ENCODE peak calls at places on chromosomes 2 and 18, in ten cellular contexts. One of them, this sample, is unnamed.

GRCh38 chr2:207617011-207617671 is 8.1 kb downstream of the METTL21A start:
- DNase-seq in GM23338: peak
- DNase-seq in PC-9: peak
- DNase-seq in SK-N-SH: no peak
- DNase-seq in astrocyte of the spinal cord: peak
- DNase-seq in epithelial cell of esophagus: peak
- DNase-seq in right lobe of liver: no peak
- DNase-seq in heart right ventricle: no peak
- DNase-seq in brain microvascular endothelial cell: peak
- DNase-seq in mucosa of descending colon: no peak
- DNase-seq in this sample: no peak

GRCh38 chr2:121705958-121706357 is 30.7 kb downstream of the NIFK start:
- DNase-seq in GM23338: no peak
- DNase-seq in PC-9: no peak
- DNase-seq in SK-N-SH: no peak
- DNase-seq in astrocyte of the spinal cord: no peak
- DNase-seq in epithelial cell of esophagus: no peak
- DNase-seq in right lobe of liver: no peak
- DNase-seq in heart right ventricle: no peak
- DNase-seq in brain microvascular endothelial cell: no peak
- DNase-seq in mucosa of descending colon: no peak
- DNase-seq in this sample: no peak

GRCh38 chr18:49704334-49704733 is 109.0 kb downstream of the ACAA2 start:
- DNase-seq in GM23338: no peak
- DNase-seq in PC-9: no peak
- DNase-seq in SK-N-SH: no peak
- DNase-seq in astrocyte of the spinal cord: no peak
- DNase-seq in epithelial cell of esophagus: no peak
- DNase-seq in right lobe of liver: no peak
- DNase-seq in heart right ventricle: no peak
- DNase-seq in brain microvascular endothelial cell: no peak
- DNase-seq in mucosa of descending colon: no peak
- DNase-seq in this sample: no peak

GRCh38 chr2:42338567-42339190 is 22.3 kb downstream of the COX7A2L start:
- DNase-seq in GM23338: no peak
- DNase-seq in PC-9: no peak
- DNase-seq in SK-N-SH: no peak
- DNase-seq in astrocyte of the spinal cord: no peak
- DNase-seq in epithelial cell of esophagus: no peak
- DNase-seq in right lobe of liver: no peak
- DNase-seq in heart right ventricle: no peak
- DNase-seq in brain microvascular endothelial cell: no peak
- DNase-seq in mucosa of descending colon: no peak
- DNase-seq in this sample: no peak

GRCh38 chr2:205197468-205198129 is 484.7 kb upstream of the NRP2 start:
- DNase-seq in GM23338: peak
- DNase-seq in PC-9: no peak
- DNase-seq in SK-N-SH: no peak
- DNase-seq in astrocyte of the spinal cord: no peak
- DNase-seq in epithelial cell of esophagus: no peak
- DNase-seq in right lobe of liver: no peak
- DNase-seq in heart right ventricle: no peak
- DNase-seq in brain microvascular endothelial cell: no peak
- DNase-seq in mucosa of descending colon: no peak
- DNase-seq in this sample: no peak

GRCh38 chr2:73297151-73297559 is 3.8 kb upstream of the EGR4 start:
- DNase-seq in GM23338: peak
- DNase-seq in PC-9: no peak
- DNase-seq in SK-N-SH: peak
- DNase-seq in astrocyte of the spinal cord: no peak
- DNase-seq in epithelial cell of esophagus: no peak
- DNase-seq in right lobe of liver: no peak
- DNase-seq in heart right ventricle: no peak
- DNase-seq in brain microvascular endothelial cell: peak
- DNase-seq in mucosa of descending colon: no peak
- DNase-seq in this sample: no peak

GRCh38 chr2:186099772-186100171 is 361.2 kb downstream of the FSIP2 start:
- DNase-seq in GM23338: no peak
- DNase-seq in PC-9: no peak
- DNase-seq in SK-N-SH: no peak
- DNase-seq in astrocyte of the spinal cord: no peak
- DNase-seq in epithelial cell of esophagus: no peak
- DNase-seq in right lobe of liver: no peak
- DNase-seq in heart right ventricle: no peak
- DNase-seq in brain microvascular endothelial cell: no peak
- DNase-seq in mucosa of descending colon: no peak
- DNase-seq in this sample: no peak

GRCh38 chr2:151999058-151999457 is 99.8 kb downstream of the CACNB4 start:
- DNase-seq in GM23338: peak
- DNase-seq in PC-9: peak
- DNase-seq in SK-N-SH: peak
- DNase-seq in astrocyte of the spinal cord: peak
- DNase-seq in epithelial cell of esophagus: peak
- DNase-seq in right lobe of liver: peak
- DNase-seq in heart right ventricle: peak
- DNase-seq in brain microvascular endothelial cell: peak
- DNase-seq in mucosa of descending colon: no peak
- DNase-seq in this sample: peak

GRCh38 chr2:50086450-50086849 is 932.1 kb upstream of the FSHR start:
- DNase-seq in GM23338: no peak
- DNase-seq in PC-9: no peak
- DNase-seq in SK-N-SH: no peak
- DNase-seq in astrocyte of the spinal cord: no peak
- DNase-seq in epithelial cell of esophagus: no peak
- DNase-seq in right lobe of liver: no peak
- DNase-seq in heart right ventricle: no peak
- DNase-seq in brain microvascular endothelial cell: no peak
- DNase-seq in mucosa of descending colon: no peak
- DNase-seq in this sample: no peak

GRCh38 chr18:60421356-60422118 is 49.0 kb upstream of the MC4R start:
- DNase-seq in GM23338: no peak
- DNase-seq in PC-9: no peak
- DNase-seq in SK-N-SH: no peak
- DNase-seq in astrocyte of the spinal cord: no peak
- DNase-seq in epithelial cell of esophagus: no peak
- DNase-seq in right lobe of liver: no peak
- DNase-seq in heart right ventricle: no peak
- DNase-seq in brain microvascular endothelial cell: no peak
- DNase-seq in mucosa of descending colon: peak
- DNase-seq in this sample: no peak

GRCh38 chr18:58297198-58297597 is 253.2 kb downstream of the NEDD4L start:
- DNase-seq in GM23338: no peak
- DNase-seq in PC-9: no peak
- DNase-seq in SK-N-SH: no peak
- DNase-seq in astrocyte of the spinal cord: peak
- DNase-seq in epithelial cell of esophagus: peak
- DNase-seq in right lobe of liver: no peak
- DNase-seq in heart right ventricle: no peak
- DNase-seq in brain microvascular endothelial cell: peak
- DNase-seq in mucosa of descending colon: no peak
- DNase-seq in this sample: peak

GRCh38 chr2:175929850-175930249 is 72.2 kb downstream of the LNPK start:
- DNase-seq in GM23338: no peak
- DNase-seq in PC-9: peak
- DNase-seq in SK-N-SH: no peak
- DNase-seq in astrocyte of the spinal cord: peak
- DNase-seq in epithelial cell of esophagus: peak
- DNase-seq in right lobe of liver: no peak
- DNase-seq in heart right ventricle: no peak
- DNase-seq in brain microvascular endothelial cell: peak
- DNase-seq in mucosa of descending colon: no peak
- DNase-seq in this sample: no peak

GRCh38 chr2:42792583-42793313 is at the start of gene HAAO:
- DNase-seq in GM23338: peak
- DNase-seq in PC-9: no peak
- DNase-seq in SK-N-SH: peak
- DNase-seq in astrocyte of the spinal cord: no peak
- DNase-seq in epithelial cell of esophagus: peak
- DNase-seq in right lobe of liver: no peak
- DNase-seq in heart right ventricle: peak
- DNase-seq in brain microvascular endothelial cell: no peak
- DNase-seq in mucosa of descending colon: peak
- DNase-seq in this sample: no peak

GRCh38 chr18:26865557-26865956 is at the start of gene AQP4:
- DNase-seq in GM23338: peak
- DNase-seq in PC-9: no peak
- DNase-seq in SK-N-SH: no peak
- DNase-seq in astrocyte of the spinal cord: no peak
- DNase-seq in epithelial cell of esophagus: no peak
- DNase-seq in right lobe of liver: no peak
- DNase-seq in heart right ventricle: peak
- DNase-seq in brain microvascular endothelial cell: no peak
- DNase-seq in mucosa of descending colon: no peak
- DNase-seq in this sample: no peak

GRCh38 chr2:117963446-117963845 is 50.4 kb downstream of the CCDC93 start:
- DNase-seq in GM23338: no peak
- DNase-seq in PC-9: no peak
- DNase-seq in SK-N-SH: no peak
- DNase-seq in astrocyte of the spinal cord: no peak
- DNase-seq in epithelial cell of esophagus: no peak
- DNase-seq in right lobe of liver: no peak
- DNase-seq in heart right ventricle: no peak
- DNase-seq in brain microvascular endothelial cell: no peak
- DNase-seq in mucosa of descending colon: no peak
- DNase-seq in this sample: no peak

GRCh38 chr2:3285901-3286645 is 91.5 kb downstream of the EIPR1 start:
- DNase-seq in GM23338: no peak
- DNase-seq in PC-9: no peak
- DNase-seq in SK-N-SH: peak
- DNase-seq in astrocyte of the spinal cord: no peak
- DNase-seq in epithelial cell of esophagus: peak
- DNase-seq in right lobe of liver: no peak
- DNase-seq in heart right ventricle: no peak
- DNase-seq in brain microvascular endothelial cell: no peak
- DNase-seq in mucosa of descending colon: no peak
- DNase-seq in this sample: no peak

GRCh38 chr18:43888601-43889000 is 611.3 kb upstream of the SYT4 start:
- DNase-seq in GM23338: no peak
- DNase-seq in PC-9: no peak
- DNase-seq in SK-N-SH: no peak
- DNase-seq in astrocyte of the spinal cord: no peak
- DNase-seq in epithelial cell of esophagus: no peak
- DNase-seq in right lobe of liver: no peak
- DNase-seq in heart right ventricle: no peak
- DNase-seq in brain microvascular endothelial cell: no peak
- DNase-seq in mucosa of descending colon: no peak
- DNase-seq in this sample: no peak

GRCh38 chr2:85866165-85866659 is 22.6 kb downstream of the ST3GAL5 start:
- DNase-seq in GM23338: no peak
- DNase-seq in PC-9: no peak
- DNase-seq in SK-N-SH: no peak
- DNase-seq in astrocyte of the spinal cord: no peak
- DNase-seq in epithelial cell of esophagus: no peak
- DNase-seq in right lobe of liver: no peak
- DNase-seq in heart right ventricle: no peak
- DNase-seq in brain microvascular endothelial cell: no peak
- DNase-seq in mucosa of descending colon: no peak
- DNase-seq in this sample: no peak
- H3K4me3 ChIP-seq in GM23338: no peak
- H3K4me3 ChIP-seq in PC-9: no peak
- H3K4me3 ChIP-seq in SK-N-SH: no peak
- H3K4me3 ChIP-seq in astrocyte of the spinal cord: no peak
- H3K4me3 ChIP-seq in epithelial cell of esophagus: no peak
- H3K4me3 ChIP-seq in right lobe of liver: no peak
- H3K4me3 ChIP-seq in heart right ventricle: no peak
- H3K4me3 ChIP-seq in brain microvascular endothelial cell: no peak
- H3K4me3 ChIP-seq in mucosa of descending colon: no peak
- H3K4me3 ChIP-seq in this sample: no peak

DNA sequence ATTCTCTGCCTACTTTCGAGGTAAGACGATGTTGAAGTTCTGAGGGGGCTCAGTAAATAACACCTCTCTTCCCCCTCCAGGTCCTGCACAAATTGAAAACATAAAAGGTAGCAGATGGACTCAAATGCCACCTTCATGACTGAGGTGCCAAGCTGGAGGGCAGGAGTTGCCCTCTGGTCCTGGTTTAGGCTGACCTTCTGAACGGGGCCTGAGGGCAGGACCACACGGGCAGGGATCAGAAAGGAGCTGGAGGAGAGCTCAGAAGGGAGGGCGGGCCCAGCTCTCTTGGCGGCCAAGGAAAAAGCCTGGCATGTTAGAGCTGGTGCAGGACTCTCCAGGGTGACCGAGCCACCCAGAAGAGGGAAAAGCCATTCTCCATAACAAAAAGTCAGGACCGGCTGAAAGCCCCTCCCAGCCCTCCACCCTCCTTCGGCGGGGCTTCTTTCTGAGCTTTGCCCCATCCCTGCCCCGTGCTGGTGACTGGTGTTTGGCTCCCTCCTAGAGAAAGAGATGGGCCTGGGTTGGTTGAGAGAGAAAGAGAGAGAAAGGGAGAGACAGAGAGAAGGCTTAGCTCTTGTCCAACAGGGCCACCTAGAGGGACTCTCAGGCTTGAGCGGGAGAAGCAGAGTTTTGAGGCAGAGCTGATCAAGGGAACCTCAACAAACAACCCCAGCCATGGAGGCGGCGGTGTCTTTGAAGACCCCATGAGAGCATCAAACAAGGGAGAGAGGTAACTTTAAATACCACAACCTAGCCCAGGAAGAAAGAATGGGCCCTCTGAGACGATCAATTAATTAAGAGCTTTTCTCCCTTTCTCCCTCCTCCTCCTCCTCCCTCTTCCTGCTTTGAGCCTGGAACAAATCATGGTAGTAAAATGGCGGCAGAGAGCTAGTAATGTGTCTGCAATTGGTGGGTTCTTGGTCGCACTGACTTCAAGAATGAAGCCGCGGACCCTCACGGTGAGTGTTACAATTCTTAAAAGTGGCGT is 50.8 kb downstream of the WIPF1 start:
- DNase-seq in GM23338: peak
- DNase-seq in PC-9: peak
- DNase-seq in SK-N-SH: peak
- DNase-seq in astrocyte of the spinal cord: peak
- DNase-seq in epithelial cell of esophagus: peak
- DNase-seq in right lobe of liver: no peak
- DNase-seq in heart right ventricle: no peak
- DNase-seq in brain microvascular endothelial cell: peak
- DNase-seq in mucosa of descending colon: no peak
- DNase-seq in this sample: peak
- TF ChIP-seq CTCF in GM23338: peak
- TF ChIP-seq CTCF in PC-9: peak
- TF ChIP-seq CTCF in SK-N-SH: peak
- TF ChIP-seq CTCF in astrocyte of the spinal cord: peak
- TF ChIP-seq CTCF in epithelial cell of esophagus: peak
- TF ChIP-seq CTCF in right lobe of liver: peak
- TF ChIP-seq CTCF in heart right ventricle: peak
- TF ChIP-seq CTCF in brain microvascular endothelial cell: peak
- TF ChIP-seq CTCF in mucosa of descending colon: no peak
- TF ChIP-seq CTCF in this sample: peak

GRCh38 chr2:55989405-55989804 is 65.8 kb upstream of the EFEMP1 start:
- DNase-seq in GM23338: no peak
- DNase-seq in PC-9: no peak
- DNase-seq in SK-N-SH: no peak
- DNase-seq in astrocyte of the spinal cord: no peak
- DNase-seq in epithelial cell of esophagus: no peak
- DNase-seq in right lobe of liver: no peak
- DNase-seq in heart right ventricle: no peak
- DNase-seq in brain microvascular endothelial cell: no peak
- DNase-seq in mucosa of descending colon: no peak
- DNase-seq in this sample: no peak
- H3K4me3 ChIP-seq in GM23338: no peak
- H3K4me3 ChIP-seq in PC-9: no peak
- H3K4me3 ChIP-seq in SK-N-SH: no peak
- H3K4me3 ChIP-seq in astrocyte of the spinal cord: no peak
- H3K4me3 ChIP-seq in epithelial cell of esophagus: no peak
- H3K4me3 ChIP-seq in right lobe of liver: no peak
- H3K4me3 ChIP-seq in heart right ventricle: no peak
- H3K4me3 ChIP-seq in brain microvascular endothelial cell: no peak
- H3K4me3 ChIP-seq in mucosa of descending colon: no peak
- H3K4me3 ChIP-seq in this sample: no peak

GRCh38 chr2:173075781-173076556 is at the start of gene MAP3K20:
- DNase-seq in GM23338: peak
- DNase-seq in PC-9: peak
- DNase-seq in SK-N-SH: peak
- DNase-seq in astrocyte of the spinal cord: peak
- DNase-seq in epithelial cell of esophagus: peak
- DNase-seq in right lobe of liver: peak
- DNase-seq in heart right ventricle: peak
- DNase-seq in brain microvascular endothelial cell: no peak
- DNase-seq in mucosa of descending colon: peak
- DNase-seq in this sample: peak
- TF ChIP-seq CTCF in GM23338: peak
- TF ChIP-seq CTCF in PC-9: no peak
- TF ChIP-seq CTCF in SK-N-SH: peak
- TF ChIP-seq CTCF in astrocyte of the spinal cord: peak
- TF ChIP-seq CTCF in epithelial cell of esophagus: peak
- TF ChIP-seq CTCF in right lobe of liver: peak
- TF ChIP-seq CTCF in heart right ventricle: peak
- TF ChIP-seq CTCF in brain microvascular endothelial cell: peak
- TF ChIP-seq CTCF in mucosa of descending colon: peak
- TF ChIP-seq CTCF in this sample: peak